ENCODE peak calls at places on chromosomes 6 and 20, in five cellular contexts. D is tibial nerve; Z is left lobe of liver; R is RKO; X is stimulated activated CD8-positive, alpha-beta memory T cell treated with anti-CD3 and anti-CD28 coated beads, Interleukin-2, amount 100 ng/mL, for 48 hours. F is an unnamed sample.

GRCh38 chr20:43736588-43737091 is 9.8 kb upstream of the GTSF1L start:
- DNase-seq in X (peak), R (peak), D (no peak), Z (no peak), F (no peak)

GRCh38 chr6:138986578-138986977 is 1.5 kb downstream of the REPS1 start:
- DNase-seq in Z (no peak), X (no peak), D (no peak), R (peak), F (no peak)

GRCh38 chr6:154257074-154257473 is 99.5 kb downstream of the IPCEF1 start:
- DNase-seq in D (no peak), X (no peak), R (no peak), Z (no peak), F (no peak)

GRCh38 chr6:3230275-3231212 is 3.1 kb upstream of the TUBB2B start:
- DNase-seq in D (no peak), R (no peak), Z (no peak), X (no peak), F (peak)

GRCh38 chr6:33278392-33278741 is 1.4 kb downstream of the B3GALT4 start:
- DNase-seq in X (no peak), D (no peak), Z (no peak), R (no peak), F (no peak)

GRCh38 chr20:57053798-57054552 is 212.5 kb downstream of the BMP7 start:
- DNase-seq in D (no peak), X (no peak), R (no peak), Z (no peak), F (no peak)

GRCh38 chr6:37230104-37230503 is 27.5 kb upstream of the TBC1D22B start:
- DNase-seq in D (no peak), Z (no peak), X (no peak), R (no peak), F (no peak)

GRCh38 chr6:18245642-18246041 is 18.7 kb downstream of the DEK start:
- DNase-seq in Z (no peak), D (no peak), R (no peak), X (no peak), F (no peak)

GRCh38 chr6:104212977-104213696 is 646.6 kb downstream of the HACE1 start:
- DNase-seq in X (no peak), D (no peak), Z (no peak), R (no peak), F (no peak)

GRCh38 chr6:165804331-165805066 is 141.5 kb upstream of the PDE10A start:
- DNase-seq in R (no peak), Z (no peak), D (no peak), X (no peak), F (no peak)

GRCh38 chr6:11056871-11057270 is 12.8 kb upstream of the ELOVL2 start:
- DNase-seq in D (no peak), X (no peak), Z (no peak), R (no peak), F (no peak)

GRCh38 chr6:43805695-43806040 is 35.7 kb downstream of the VEGFA start:
- DNase-seq in X (no peak), Z (no peak), D (no peak), R (no peak), F (no peak)

GRCh38 chr6:79413562-79414002 is 123.6 kb downstream of the LCA5 start:
- DNase-seq in D (no peak), X (no peak), R (no peak), Z (no peak), F (no peak)

GRCh38 chr6:45591306-45591705 is 213.6 kb upstream of the SUPT3H start:
- DNase-seq in D (no peak), R (no peak), X (no peak), Z (no peak), F (no peak)

GRCh38 chr20:1721687-1722512 is 64.3 kb upstream of the SIRPG start:
- DNase-seq in R (no peak), Z (no peak), D (no peak), X (no peak), F (no peak)

GRCh38 chr6:138817799-138818198 is 21.9 kb downstream of the ECT2L start:
- DNase-seq in Z (no peak), D (no peak), R (peak), X (no peak), F (no peak)

GRCh38 chr6:76518443-76518842 is 446.0 kb upstream of the IMPG1 start:
- DNase-seq in X (no peak), Z (no peak), R (peak), D (no peak), F (no peak)

GRCh38 chr6:85537055-85537494 is 56.6 kb downstream of the SNX14 start:
- DNase-seq in Z (no peak), D (no peak), X (no peak), R (peak), F (no peak)

GRCh38 chr6:111033628-111034289 is 51.9 kb downstream of the RPF2 start:
- DNase-seq in X (no peak), Z (no peak), R (no peak), D (no peak), F (no peak)

F was measured in tibial artery.